ENCODE peak calls at places on chromosomes 13 and 19, in seven cellular contexts. A is GM18507; O is mucosa of gallbladder; V is activated T-cell treated with anti-CD3 and anti-CD28 coated beads, Interleukin-2, amount 50 U/mL, for 24 hours; S is lung microvascular endothelial cell; D is MCF 10A; X is cardiac fibroblast. P is an unnamed sample.

GRCh38 chr19:27746691-27747380 is 1466.1 kb downstream of the UQCRFS1 start:
- DNase-seq in X (peak), A (no peak), O (peak), V (no peak), S (peak), D (no peak), P (peak)

GRCh38 chr19:40133491-40133890 is 42.7 kb upstream of the ZNF780A start:
- DNase-seq in D (no peak), V (no peak), A (no peak), O (no peak), X (no peak), S (no peak), P (no peak)

GRCh38 chr19:29516358-29516725 is 9.5 kb upstream of the VSTM2B start:
- DNase-seq in D (no peak), X (no peak), O (no peak), A (no peak), S (no peak), V (no peak), P (no peak)

GRCh38 chr13:51945149-51945548 is 66.1 kb downstream of the ATP7B start:
- DNase-seq in S (no peak), O (no peak), X (no peak), A (no peak), D (no peak), V (no peak), P (no peak)

GRCh38 chr19:19053508-19054314 is 10.1 kb upstream of the SLC25A42 start:
- DNase-seq in S (peak), O (peak), D (peak), X (peak), A (no peak), V (peak), P (peak)

GRCh38 chr13:60623131-60623530 is 226.1 kb downstream of the TDRD3 start:
- DNase-seq in A (no peak), S (no peak), O (no peak), V (no peak), D (no peak), X (no peak), P (no peak)

GRCh38 chr13:112941349-112941748 is 27.7 kb upstream of the MCF2L start:
- DNase-seq in D (no peak), V (no peak), A (no peak), X (no peak), O (no peak), S (no peak), P (no peak)

GRCh38 chr13:112887151-112887550 is 81.9 kb upstream of the MCF2L start:
- DNase-seq in V (no peak), O (no peak), X (no peak), S (no peak), D (no peak), A (no peak), P (no peak)

GRCh38 chr13:59570204-59570603 is 593.5 kb downstream of the DIAPH3 start:
- DNase-seq in D (no peak), X (no peak), S (no peak), O (no peak), V (no peak), A (no peak), P (no peak)

GRCh38 chr19:2478324-2478755 is 2.4 kb downstream of the GADD45B start:
- DNase-seq in O (peak), S (peak), A (no peak), X (peak), D (peak), V (peak), P (no peak)

GRCh38 chr13:30577381-30577780 is 40.3 kb upstream of the USPL1 start:
- DNase-seq in S (no peak), D (peak), O (no peak), A (peak), X (peak), V (peak), P (no peak)

GRCh38 chr13:39688699-39689405 is 33.4 kb downstream of the COG6 start:
- DNase-seq in S (no peak), X (peak), D (no peak), O (no peak), V (no peak), A (no peak), P (no peak)

GRCh38 chr13:112134150-112135075 is 67.5 kb downstream of the SOX1 start:
- DNase-seq in X (no peak), A (no peak), V (no peak), S (no peak), D (no peak), O (no peak), P (peak)

GRCh38 chr19:42010245-42011126 is 16.5 kb upstream of the ATP1A3 start:
- DNase-seq in S (no peak), O (no peak), D (no peak), A (no peak), X (peak), V (no peak), P (no peak)

GRCh38 chr19:30882411-30883005 is 466.7 kb downstream of the TSHZ3 start:
- DNase-seq in D (no peak), O (no peak), A (no peak), X (no peak), V (no peak), S (no peak), P (no peak)

GRCh38 chr19:5903054-5903501 is 512 bp downstream of the NDUFA11 start:
- DNase-seq in O (no peak), V (no peak), X (peak), S (peak), D (peak), A (no peak), P (peak)

GRCh38 chr19:51919606-51920005 is 7.7 kb upstream of the ZNF613 start:
- DNase-seq in S (no peak), X (no peak), D (no peak), V (no peak), O (no peak), A (no peak), P (no peak)

GRCh38 chr13:107043016-107043957 is 475.4 kb upstream of the ARGLU1 start:
- DNase-seq in O (no peak), A (no peak), V (no peak), S (no peak), X (no peak), D (no peak), P (no peak)

GRCh38 chr19:4178990-4179389 is 3.4 kb downstream of the SIRT6 start:
- DNase-seq in A (no peak), S (no peak), V (no peak), O (no peak), X (no peak), D (no peak), P (no peak)

GRCh38 chr19:18939922-18940775 is 868 bp downstream of the HOMER3 start:
- DNase-seq in A (no peak), O (peak), X (peak), V (no peak), D (peak), S (peak), P (no peak)

GRCh38 chr19:10416380-10417257 is 3.7 kb upstream of the PDE4A start:
- DNase-seq in X (peak), V (peak), A (no peak), S (peak), O (peak), D (peak), P (peak)

GRCh38 chr19:13149628-13150186 is 468 bp downstream of the STX10 start:
- DNase-seq in A (no peak), V (no peak), X (peak), O (peak), S (peak), D (peak), P (no peak)

GRCh38 chr19:14089412-14089661 is 1.2 kb downstream of the SAMD1 start:
- DNase-seq in S (peak), A (no peak), V (no peak), O (no peak), X (peak), D (no peak), P (no peak)

GRCh38 chr19:31499281-31499680 is 150.0 kb upstream of the TSHZ3 start:
- DNase-seq in O (no peak), X (no peak), D (no peak), S (no peak), A (no peak), V (no peak), P (no peak)

GRCh38 chr19:6773323-6773931 is 919 bp downstream of the VAV1 start:
- DNase-seq in V (peak), O (no peak), S (no peak), X (no peak), A (no peak), D (no peak), P (no peak)

GRCh38 chr13:41751277-41751676 is 209.6 kb downstream of the VWA8 start:
- DNase-seq in S (no peak), X (peak), V (no peak), A (no peak), O (peak), D (no peak), P (peak)

GRCh38 chr13:76764429-76764828 is 121.8 kb downstream of the KCTD12 start:
- DNase-seq in S (peak), D (peak), O (peak), A (no peak), V (no peak), X (peak), P (no peak)

GRCh38 chr19:40594657-40595077 is 6.5 kb upstream of the LTBP4 start:
- DNase-seq in O (no peak), S (no peak), A (no peak), X (peak), V (no peak), D (peak), P (peak)

GRCh38 chr13:46229251-46229650 is 17.5 kb downstream of the LRRC63 start:
- DNase-seq in V (no peak), D (no peak), S (no peak), A (no peak), O (no peak), X (no peak), P (no peak)

GRCh38 chr13:34357435-34358232 is 539.7 kb downstream of the RFC3 start:
- DNase-seq in X (peak), D (peak), A (no peak), O (no peak), S (peak), V (no peak), P (no peak)

GRCh38 chr19:53463263-53463662 is 4.3 kb upstream of the ZNF813 start:
- DNase-seq in X (peak), S (peak), D (no peak), A (no peak), V (no peak), O (peak), P (peak)

GRCh38 chr13:104608280-104608679 is 1542.1 kb upstream of the SLC10A2 start:
- DNase-seq in S (no peak), A (no peak), V (no peak), O (no peak), X (no peak), D (no peak), P (no peak)

GRCh38 chr19:46813570-46814358 is 25.4 kb upstream of the SLC1A5 start:
- DNase-seq in O (peak), S (peak), X (peak), D (peak), V (no peak), A (no peak), P (peak)

GRCh38 chr13:37306778-37307544 is 201.5 kb upstream of the CSNK1A1L start:
- DNase-seq in S (peak), X (peak), D (peak), V (no peak), A (no peak), O (no peak), P (no peak)

GRCh38 chr19:2345076-2345475 is 15.0 kb upstream of the TMPRSS9 start:
- DNase-seq in D (no peak), A (no peak), X (no peak), V (no peak), O (no peak), S (no peak), P (no peak)

GRCh38 chr13:109669234-109669612 is 117.2 kb downstream of the IRS2 start:
- DNase-seq in X (no peak), V (no peak), A (no peak), O (no peak), D (no peak), S (no peak), P (no peak)

GRCh38 chr19:12117203-12117970 is 22.8 kb downstream of the ZNF20 start:
- DNase-seq in D (no peak), A (no peak), O (no peak), V (no peak), S (no peak), X (no peak), P (peak)

GRCh38 chr19:47122359-47123335 is 8.0 kb upstream of the SAE1 start:
- DNase-seq in S (no peak), X (peak), A (no peak), V (no peak), O (no peak), D (peak), P (no peak)

GRCh38 chr13:95254341-95254740 is 46.9 kb downstream of the ABCC4 start:
- DNase-seq in S (no peak), D (peak), V (no peak), A (no peak), O (no peak), X (peak), P (no peak)

P was measured in K562.